ENCODE peak calls at places on chromosomes 3 and 15, in nine cellular contexts. One of them, this sample, is unnamed.

GRCh38 chr15:23033979-23034378 is 5.4 kb downstream of the TUBGCP5 start:
- DNase-seq in T-helper 9 cell: no peak
- DNase-seq in endodermal cell: no peak
- DNase-seq in kidney tubule cell: no peak
- DNase-seq in stimulated activated CD4-positive, alpha-beta T cell treated with anti-CD3 and anti-CD28 coated beads, Interleukin-2, amount 100 ng/mL, for 48 hours: no peak
- DNase-seq in SHP77: peak
- DNase-seq in NCI-H446: no peak
- DNase-seq in hepatocyte: no peak
- DNase-seq in B cell: no peak
- DNase-seq in this sample: no peak

GRCh38 chr3:13647314-13648059 is 98.6 kb downstream of the FBLN2 start:
- DNase-seq in stimulated activated CD4-positive, alpha-beta T cell treated with anti-CD3 and anti-CD28 coated beads, Interleukin-2, amount 100 ng/mL, for 48 hours: no peak
- DNase-seq in kidney tubule cell: no peak
- DNase-seq in NCI-H446: no peak
- DNase-seq in hepatocyte: no peak
- DNase-seq in B cell: no peak
- DNase-seq in SHP77: no peak
- DNase-seq in T-helper 9 cell: no peak
- DNase-seq in endodermal cell: no peak
- DNase-seq in this sample: no peak

GRCh38 chr3:55030938-55031337 is 103.1 kb upstream of the LRTM1 start:
- DNase-seq in hepatocyte: no peak
- DNase-seq in kidney tubule cell: no peak
- DNase-seq in stimulated activated CD4-positive, alpha-beta T cell treated with anti-CD3 and anti-CD28 coated beads, Interleukin-2, amount 100 ng/mL, for 48 hours: no peak
- DNase-seq in T-helper 9 cell: no peak
- DNase-seq in SHP77: no peak
- DNase-seq in NCI-H446: no peak
- DNase-seq in B cell: no peak
- DNase-seq in endodermal cell: no peak
- DNase-seq in this sample: no peak

GRCh38 chr3:132083583-132084372 is 49.0 kb upstream of the CPNE4 start:
- DNase-seq in T-helper 9 cell: no peak
- DNase-seq in B cell: no peak
- DNase-seq in hepatocyte: no peak
- DNase-seq in endodermal cell: peak
- DNase-seq in stimulated activated CD4-positive, alpha-beta T cell treated with anti-CD3 and anti-CD28 coated beads, Interleukin-2, amount 100 ng/mL, for 48 hours: no peak
- DNase-seq in SHP77: no peak
- DNase-seq in NCI-H446: no peak
- DNase-seq in kidney tubule cell: peak
- DNase-seq in this sample: no peak

GRCh38 chr3:29324180-29324651 is 43.3 kb downstream of the RBMS3 start:
- DNase-seq in SHP77: no peak
- DNase-seq in hepatocyte: peak
- DNase-seq in stimulated activated CD4-positive, alpha-beta T cell treated with anti-CD3 and anti-CD28 coated beads, Interleukin-2, amount 100 ng/mL, for 48 hours: no peak
- DNase-seq in T-helper 9 cell: no peak
- DNase-seq in NCI-H446: no peak
- DNase-seq in kidney tubule cell: peak
- DNase-seq in B cell: no peak
- DNase-seq in endodermal cell: no peak
- DNase-seq in this sample: peak

GRCh38 chr15:96002890-96003859 is 327.3 kb upstream of the NR2F2 start:
- DNase-seq in endodermal cell: no peak
- DNase-seq in NCI-H446: no peak
- DNase-seq in stimulated activated CD4-positive, alpha-beta T cell treated with anti-CD3 and anti-CD28 coated beads, Interleukin-2, amount 100 ng/mL, for 48 hours: no peak
- DNase-seq in hepatocyte: no peak
- DNase-seq in SHP77: no peak
- DNase-seq in T-helper 9 cell: no peak
- DNase-seq in kidney tubule cell: no peak
- DNase-seq in B cell: no peak
- DNase-seq in this sample: no peak

GRCh38 chr15:55884223-55884622 is 109.2 kb downstream of the NEDD4 start:
- DNase-seq in kidney tubule cell: no peak
- DNase-seq in NCI-H446: no peak
- DNase-seq in stimulated activated CD4-positive, alpha-beta T cell treated with anti-CD3 and anti-CD28 coated beads, Interleukin-2, amount 100 ng/mL, for 48 hours: no peak
- DNase-seq in T-helper 9 cell: no peak
- DNase-seq in hepatocyte: no peak
- DNase-seq in endodermal cell: no peak
- DNase-seq in B cell: no peak
- DNase-seq in SHP77: no peak
- DNase-seq in this sample: no peak

GRCh38 chr3:43180027-43180426 is 74.1 kb upstream of the POMGNT2 start:
- DNase-seq in SHP77: no peak
- DNase-seq in T-helper 9 cell: peak
- DNase-seq in hepatocyte: peak
- DNase-seq in endodermal cell: peak
- DNase-seq in B cell: no peak
- DNase-seq in stimulated activated CD4-positive, alpha-beta T cell treated with anti-CD3 and anti-CD28 coated beads, Interleukin-2, amount 100 ng/mL, for 48 hours: no peak
- DNase-seq in kidney tubule cell: peak
- DNase-seq in NCI-H446: no peak
- DNase-seq in this sample: no peak